ENCODE peak calls at places on chromosomes 5 and 9, in seven cellular contexts. Q is HCT116, E is SK-N-SH, R is H1, A is HepG2, C is K562, L is GM12878. S is an unnamed sample.

GRCh38 chr5:16612007-16612406 is 4.8 kb downstream of the RETREG1 start:
- DNase-seq in Q (no peak), E (no peak), R (no peak), A (no peak), C (no peak), L (no peak), S (no peak)

GRCh38 chr9:2059131-2059929 is 44.2 kb downstream of the SMARCA2 start:
- DNase-seq in Q (no peak), E (no peak), R (no peak), A (no peak), C (no peak), L (no peak), S (no peak)

GRCh38 chr5:148556835-148557234 is 97.5 kb downstream of the HTR4 start:
- DNase-seq in Q (no peak), E (no peak), R (no peak), A (no peak), C (no peak), L (no peak), S (no peak)

GRCh38 chr5:134245101-134245604 is 19.3 kb upstream of the PPP2CA start:
- DNase-seq in Q (no peak), E (no peak), R (no peak), A (peak), C (no peak), L (no peak), S (no peak)

GRCh38 chr5:44536650-44537260 is 147.5 kb upstream of the FGF10 start:
- DNase-seq in Q (peak), E (peak), R (no peak), A (peak), C (peak), L (no peak), S (peak)

GRCh38 chr9:90860826-90861225 is 59.2 kb downstream of the SYK start:
- DNase-seq in Q (no peak), E (no peak), R (no peak), A (no peak), C (no peak), L (no peak), S (no peak)

GRCh38 chr9:133783331-133783731 is 45.2 kb upstream of the SARDH start:
- DNase-seq in Q (no peak), E (peak), R (no peak), A (no peak), C (no peak), L (no peak), S (no peak)

GRCh38 chr9:37515620-37516258 is 30.0 kb downstream of the POLR1E start:
- DNase-seq in Q (no peak), E (no peak), R (no peak), A (no peak), C (no peak), L (no peak), S (no peak)

GRCh38 chr5:147711019-147711418 is 71.5 kb downstream of the JAKMIP2 start:
- DNase-seq in Q (no peak), E (no peak), R (no peak), A (no peak), C (no peak), L (no peak), S (no peak)

GRCh38 chr5:163649522-163649921 is 144.1 kb downstream of the MAT2B start:
- DNase-seq in Q (peak), E (no peak), R (no peak), A (peak), C (no peak), L (no peak), S (no peak)

GRCh38 chr5:159156839-159157238 is 52.5 kb downstream of the RNF145 start:
- DNase-seq in Q (peak), E (peak), R (no peak), A (peak), C (peak), L (peak), S (peak)

GRCh38 chr5:74067748-74068541 is 441.9 kb downstream of the ARHGEF28 start:
- DNase-seq in Q (peak), E (no peak), R (no peak), A (no peak), C (no peak), L (no peak), S (peak)

GRCh38 chr5:126656397-126657007 is 55.8 kb downstream of the PHAX start:
- DNase-seq in Q (peak), E (peak), R (no peak), A (peak), C (peak), L (no peak), S (no peak)

GRCh38 chr5:77774981-77775772 is 962 bp downstream of the TBCA start:
- DNase-seq in Q (peak), E (no peak), R (no peak), A (peak), C (no peak), L (no peak), S (peak)

GRCh38 chr5:37918420-37918819 is 78.6 kb upstream of the GDNF start:
- DNase-seq in Q (no peak), E (no peak), R (no peak), A (no peak), C (no peak), L (no peak), S (no peak)

GRCh38 chr9:71249729-71250317 is 128.4 kb upstream of the TRPM3 start:
- DNase-seq in Q (peak), E (peak), R (no peak), A (peak), C (peak), L (no peak), S (peak)

GRCh38 chr9:126472446-126472845 is 141.3 kb upstream of the LMX1B start:
- DNase-seq in Q (no peak), E (no peak), R (no peak), A (no peak), C (no peak), L (no peak), S (no peak)

GRCh38 chr5:176629853-176630680 is at the start of the genes EIF4E1B and SNCB:
- DNase-seq in Q (no peak), E (peak), R (no peak), A (no peak), C (peak), L (no peak), S (peak)

DNA sequence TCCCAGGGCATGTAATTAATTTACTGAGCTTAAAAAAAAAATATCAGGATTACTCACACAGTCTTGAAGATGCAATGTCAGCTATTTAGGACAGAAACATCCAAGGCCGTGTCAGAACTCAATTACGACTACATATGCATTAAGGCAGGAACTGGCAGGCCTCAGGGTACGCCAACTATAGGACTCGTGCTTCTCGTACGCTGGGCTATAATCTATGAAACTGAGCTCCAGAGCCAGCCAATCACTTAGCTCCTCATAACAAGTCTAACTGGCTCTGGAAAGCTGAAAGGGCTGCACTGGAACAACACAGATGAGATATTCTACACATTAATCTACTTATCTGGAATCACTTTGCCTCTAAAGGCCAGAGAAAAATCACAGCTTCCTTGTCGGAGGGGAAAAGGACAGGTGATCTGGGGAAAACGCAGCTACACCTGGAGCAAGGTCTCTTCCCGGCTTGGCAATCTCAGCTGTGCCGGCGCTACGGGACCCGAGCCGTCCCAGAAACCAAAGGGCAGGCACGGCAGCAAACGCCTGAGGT is 212.0 kb downstream of the DEPDC1B start:
- DNase-seq in Q (no peak), E (peak), R (no peak), A (peak), C (no peak), L (no peak), S (peak)
- TF ChIP-seq JUND in Q (no peak), E (no peak), R (no peak), A (no peak), C (no peak), L (no peak), S (no peak)

DNA sequence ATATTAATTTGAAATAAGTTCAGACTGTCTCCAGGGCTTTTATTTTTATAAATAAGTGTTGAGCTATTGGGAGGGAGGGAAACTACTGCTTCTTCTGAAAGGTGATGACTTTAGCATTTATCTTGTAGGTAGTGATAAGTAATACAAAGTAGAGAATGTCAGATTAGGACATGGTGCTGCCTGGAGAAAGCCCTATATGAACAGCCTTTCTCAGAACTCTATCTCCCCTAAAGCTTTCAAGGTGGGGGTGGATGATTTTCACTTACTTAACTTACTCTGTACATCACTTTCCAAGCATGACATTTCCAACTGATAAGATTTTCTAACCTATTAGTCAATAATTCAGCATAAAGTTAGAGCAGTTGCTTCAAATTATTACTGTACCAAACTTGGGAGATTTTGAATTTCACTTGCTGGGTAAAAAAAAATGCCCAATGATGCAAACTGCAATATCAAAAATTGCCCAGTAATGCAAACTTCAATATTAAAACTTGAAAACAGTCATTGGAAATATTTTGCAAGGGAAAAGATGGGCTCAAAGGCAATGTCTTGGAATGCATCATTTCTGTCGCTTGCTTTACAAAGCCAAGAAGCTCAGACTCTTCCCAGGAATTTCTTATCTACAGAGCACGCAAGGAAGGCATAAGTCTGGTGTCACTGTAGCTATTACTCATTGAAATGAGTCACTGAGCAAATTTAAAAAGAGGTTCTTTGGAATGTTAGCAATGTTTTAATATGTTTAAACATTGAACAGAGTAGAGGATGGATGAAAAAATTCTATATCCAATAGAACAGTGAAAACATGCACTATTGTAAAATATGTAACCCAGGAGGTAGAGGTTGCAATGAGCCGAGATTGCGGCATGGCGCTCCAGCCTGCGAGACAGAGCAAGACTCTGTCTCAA is 569.6 kb downstream of the PSAT1 start:
- DNase-seq in Q (peak), E (no peak), R (no peak), A (peak), C (no peak), L (no peak), S (no peak)
- TF ChIP-seq JUND in Q (peak), E (peak), R (no peak), A (no peak), C (no peak), L (no peak), S (no peak)

GRCh38 chr5:123115020-123115419 is 26.0 kb downstream of the PRDM6 start:
- DNase-seq in Q (no peak), E (no peak), R (no peak), A (no peak), C (no peak), L (no peak), S (no peak)

GRCh38 chr5:123119334-123119986 is 30.4 kb downstream of the PRDM6 start:
- DNase-seq in Q (peak), E (no peak), R (peak), A (peak), C (peak), L (no peak), S (peak)

GRCh38 chr5:123116063-123116462 is 27.0 kb downstream of the PRDM6 start:
- DNase-seq in Q (no peak), E (no peak), R (no peak), A (no peak), C (no peak), L (no peak), S (no peak)

GRCh38 chr5:123117989-123118388 is 28.9 kb downstream of the PRDM6 start:
- DNase-seq in Q (no peak), E (no peak), R (no peak), A (no peak), C (no peak), L (no peak), S (no peak)

DNA sequence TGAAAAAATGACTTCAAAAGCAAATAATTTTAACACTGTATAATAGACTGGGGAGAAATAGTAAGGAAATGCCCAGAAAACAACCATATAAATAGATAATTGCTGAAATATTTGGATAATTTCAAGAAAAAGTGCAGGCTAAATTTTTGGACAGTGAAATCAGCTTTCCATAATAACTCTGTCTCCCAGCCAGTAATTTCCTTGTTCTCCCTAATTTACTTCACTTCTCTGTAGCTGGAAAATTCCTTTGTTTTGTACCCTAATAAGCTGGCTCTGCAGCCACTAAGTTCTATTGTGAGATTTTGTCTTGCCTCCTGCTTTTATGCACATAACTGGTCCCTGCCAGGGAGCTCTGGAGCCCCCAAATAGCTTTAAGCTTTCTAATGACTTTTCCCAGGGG is 27.7 kb downstream of the PRDM6 start:
- DNase-seq in Q (no peak), E (no peak), R (no peak), A (no peak), C (no peak), L (no peak), S (no peak)
- TF ChIP-seq JUND in Q (no peak), E (no peak), R (no peak), A (no peak), C (no peak), L (no peak), S (no peak)

GRCh38 chr5:89241186-89241585 is 358.2 kb upstream of the MEF2C start:
- DNase-seq in Q (no peak), E (no peak), R (no peak), A (no peak), C (no peak), L (no peak), S (no peak)
- TF ChIP-seq JUND in Q (no peak), E (no peak), R (no peak), A (no peak), C (no peak), L (no peak), S (no peak)

GRCh38 chr5:97046270-97046982 is 96.0 kb downstream of the LIX1 start:
- DNase-seq in Q (no peak), E (no peak), R (no peak), A (no peak), C (no peak), L (no peak), S (peak)
- TF ChIP-seq JUND in Q (no peak), E (no peak), R (no peak), A (no peak), C (no peak), L (no peak), S (no peak)